ENCODE peak calls at places on chromosomes 7 and 10, in six cellular contexts. G is HepG2, M is HCT116, U is GM12878, T is K562, P is H1. N is an unnamed sample.
A peak's percentile ranks its signal among the peaks of the same experiment; 100 is the strongest.

GRCh38 chr10:7593905-7594304 is 72.9 kb downstream of the ITIH5 start:
- DNase-seq in G (no peak), M (no peak), U (no peak), T (no peak), P (no peak), N (no peak)

GRCh38 chr10:94205370-94205930 is 157.3 kb downstream of the NOC3L start:
- DNase-seq in G (no peak), M (no peak), U (no peak), T (no peak), P (no peak), N (no peak)

GRCh38 chr10:79149662-79150443 is 81.1 kb downstream of the ZMIZ1 start:
- DNase-seq in G (no peak), M (peak; percentile 48), U (no peak), T (peak; percentile 93), P (no peak), N (no peak)

GRCh38 chr10:46328853-46329689 is 42.3 kb downstream of the ANTXRL start:
- DNase-seq in G (no peak), M (no peak), U (no peak), T (no peak), P (no peak), N (no peak)

GRCh38 chr7:35695628-35695888 is 623 bp upstream of the HERPUD2 start:
- DNase-seq in G (no peak), M (no peak), U (no peak), T (no peak), P (no peak), N (no peak)

GRCh38 chr10:97888641-97889262 is 39.1 kb downstream of the GOLGA7B start:
- DNase-seq in G (no peak), M (peak; percentile 58), U (no peak), T (peak; percentile 43), P (peak; percentile 36), N (no peak)

GRCh38 chr10:131870411-131870810 is 30.4 kb upstream of the PPP2R2D start:
- DNase-seq in G (no peak), M (no peak), U (no peak), T (no peak), P (no peak), N (no peak)

GRCh38 chr10:77578583-77579227 is 58.9 kb downstream of the KCNMA1 start:
- DNase-seq in G (no peak), M (no peak), U (no peak), T (no peak), P (no peak), N (no peak)

GRCh38 chr10:128062331-128062730 is 63.9 kb downstream of the MKI67 start:
- DNase-seq in G (no peak), M (no peak), U (no peak), T (no peak), P (no peak), N (no peak)

GRCh38 chr10:14665304-14665703 is 109.4 kb downstream of the FAM107B start:
- DNase-seq in G (no peak), M (no peak), U (no peak), T (no peak), P (no peak), N (no peak)

GRCh38 chr10:84352251-84352842 is 24.0 kb downstream of the CCSER2 start:
- DNase-seq in G (peak; percentile 45), M (peak; percentile 53), U (no peak), T (peak; percentile 67), P (no peak), N (peak; percentile 40)

GRCh38 chr10:116888380-116889055 is 39.2 kb downstream of the ENO4 start:
- DNase-seq in G (peak; percentile 4), M (peak; percentile 56), U (no peak), T (no peak), P (peak; percentile 39), N (peak; percentile 57)

GRCh38 chr10:22316286-22317120 is at the start of gene COMMD3:
- DNase-seq in G (peak; percentile 58), M (no peak), U (peak; percentile 40), T (peak; percentile 66), P (no peak), N (no peak)

GRCh38 chr7:85230623-85231022 is 43.8 kb upstream of the SEMA3D start:
- DNase-seq in G (no peak), M (no peak), U (no peak), T (no peak), P (no peak), N (no peak)

GRCh38 chr7:95899919-95900513 is 127.7 kb downstream of the DYNC1I1 start:
- DNase-seq in G (peak; percentile 3), M (no peak), U (no peak), T (no peak), P (no peak), N (no peak)

GRCh38 chr10:78203915-78204818 is 170.5 kb downstream of the RPS24 start:
- DNase-seq in G (peak; percentile 33), M (no peak), U (no peak), T (no peak), P (no peak), N (no peak)

GRCh38 chr7:80686576-80686975 is 48.1 kb downstream of the CD36 start:
- DNase-seq in G (no peak), M (no peak), U (no peak), T (no peak), P (no peak), N (no peak)

GRCh38 chr7:132055331-132056120 is 499.1 kb upstream of the PODXL start:
- DNase-seq in G (no peak), M (no peak), U (no peak), T (no peak), P (no peak), N (no peak)

DNA sequence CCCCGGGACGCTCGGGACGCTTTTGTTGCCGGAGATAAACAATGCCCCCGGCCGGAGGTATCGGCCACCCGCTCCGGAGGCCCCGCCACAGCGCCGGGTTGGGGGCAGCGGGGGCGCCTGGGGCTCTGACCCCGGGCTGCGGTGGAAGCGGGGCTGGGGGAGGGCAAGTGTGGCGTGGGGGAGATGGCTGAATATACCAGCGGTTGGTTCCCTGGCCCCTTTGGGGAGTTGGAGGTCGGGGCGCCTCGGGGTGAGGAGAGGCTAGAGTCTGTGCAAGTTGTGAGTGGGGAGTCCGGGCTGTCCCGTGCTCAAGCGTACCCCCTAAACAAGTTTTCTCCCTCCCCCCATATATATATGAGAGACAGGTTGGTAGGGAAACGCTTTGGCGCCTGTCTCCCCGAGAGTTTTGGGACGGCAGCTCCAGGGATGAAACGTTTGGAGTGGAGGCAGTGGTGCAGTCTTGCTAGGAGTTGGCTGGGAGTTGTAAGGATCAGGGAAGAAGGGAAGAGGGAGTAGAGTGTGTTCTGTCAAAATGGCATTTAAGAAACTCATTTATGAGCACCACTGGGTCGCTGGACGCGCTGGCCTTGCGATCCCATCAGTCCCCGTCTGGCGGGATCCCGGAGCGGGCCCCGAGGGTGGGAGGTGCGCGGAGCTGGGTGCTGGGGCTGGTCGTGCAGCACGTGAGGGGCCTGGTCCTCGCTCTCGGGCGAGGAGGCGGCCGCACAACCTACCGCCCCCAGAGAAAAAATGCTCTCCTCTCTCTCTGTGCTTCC is 967 bp downstream of the TET1 start:
- DNase-seq in G (peak; percentile 27), M (no peak), U (no peak), T (peak; percentile 83), P (no peak), N (no peak)
- TF ChIP-seq ZNF274 in G (no peak), M (no peak), U (no peak), T (no peak), P (no peak), N (no peak)

GRCh38 chr7:20227291-20227795 is 10.2 kb upstream of the MACC1 start:
- DNase-seq in G (no peak), M (no peak), U (no peak), T (no peak), P (no peak), N (no peak)

GRCh38 chr7:20228654-20229053 is 11.5 kb upstream of the MACC1 start:
- DNase-seq in G (no peak), M (no peak), U (no peak), T (no peak), P (no peak), N (no peak)

GRCh38 chr7:20233362-20233761 is 16.2 kb upstream of the MACC1 start:
- DNase-seq in G (no peak), M (no peak), U (no peak), T (no peak), P (no peak), N (no peak)

GRCh38 chr7:20232848-20233247 is 15.7 kb upstream of the MACC1 start:
- DNase-seq in G (no peak), M (no peak), U (no peak), T (no peak), P (no peak), N (no peak)

GRCh38 chr7:20229652-20230500 is 12.7 kb upstream of the MACC1 start:
- DNase-seq in G (no peak), M (no peak), U (no peak), T (no peak), P (no peak), N (no peak)
- H3K9ac ChIP-seq in G (no peak overlapping the region), M (no peak overlapping the region), U (no peak overlapping the region), T (no peak overlapping the region), P (no peak overlapping the region), N (no peak overlapping the region)

GRCh38 chr7:151008143-151008510 is 16.2 kb downstream of the ATG9B start:
- DNase-seq in G (no peak), M (no peak), U (no peak), T (peak; percentile 90), P (no peak), N (no peak)

GRCh38 chr7:151008511-151009323 is 15.6 kb downstream of the ATG9B start:
- DNase-seq in G (peak; percentile 47), M (peak; percentile 87), U (peak; percentile 39), T (peak; percentile 97), P (peak; percentile 75), N (no peak)

GRCh38 chr7:151007469-151007898 is 16.7 kb downstream of the NOS3 start:
- DNase-seq in G (no peak), M (no peak), U (no peak), T (no peak), P (no peak), N (no peak)

GRCh38 chr7:151005566-151005965 is 14.7 kb downstream of the NOS3 start:
- DNase-seq in G (no peak), M (no peak), U (no peak), T (no peak), P (no peak), N (no peak)

DNA sequence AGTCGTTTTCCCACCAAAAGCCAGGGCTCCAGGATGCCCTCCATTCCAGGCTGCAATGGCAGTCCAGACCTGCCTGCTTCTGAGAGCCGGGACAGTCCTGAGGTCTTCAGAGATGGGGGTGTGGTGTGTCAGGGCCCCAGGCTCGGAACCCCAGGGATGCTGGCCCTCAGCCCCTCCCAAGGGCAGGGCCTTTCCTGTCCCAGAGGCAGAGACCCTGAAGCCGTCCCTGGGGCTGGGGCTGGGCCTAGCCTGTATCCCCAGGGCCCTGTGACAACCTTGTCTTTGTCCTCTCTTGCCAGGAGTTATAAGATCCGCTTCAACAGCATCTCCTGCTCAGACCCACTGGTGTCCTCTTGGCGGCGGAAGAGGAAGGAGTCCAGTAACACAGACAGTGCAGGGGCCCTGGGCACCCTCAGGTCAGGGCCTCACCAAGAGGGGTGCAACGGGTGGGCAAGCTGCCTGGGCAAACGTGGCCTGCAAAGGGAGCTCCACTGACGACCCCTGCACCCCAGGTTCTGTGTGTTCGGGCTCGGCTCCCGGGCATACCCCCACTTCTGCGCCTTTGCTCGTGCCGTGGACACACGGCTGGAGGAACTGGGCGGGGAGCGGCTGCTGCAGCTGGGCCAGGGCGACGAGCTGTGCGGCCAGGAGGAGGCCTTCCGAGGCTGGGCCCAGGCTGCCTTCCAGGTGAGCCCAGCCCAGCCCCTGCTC is 15.9 kb downstream of the NOS3 start:
- DNase-seq in G (no peak), M (no peak), U (no peak), T (no peak), P (no peak), N (no peak)
- H3K27me3 ChIP-seq in G (no peaks in the 10 kb centered on the region), M (no peaks in the 10 kb centered on the region), U (no peaks in the 10 kb centered on the region), T (no peaks in the 10 kb centered on the region), P (no peaks in the 10 kb centered on the region), N (no peaks in the 10 kb centered on the region)

GRCh38 chr10:113921571-113922370 is 67.3 kb downstream of the NHLRC2 start:
- DNase-seq in G (no peak), M (no peak), U (no peak), T (no peak), P (no peak), N (no peak)
- TF ChIP-seq ZNF274 in G (no peak), M (no peak), U (no peak), T (no peak), P (no peak), N (no peak)

GRCh38 chr7:5117095-5117970 is 71.7 kb downstream of the RBAK start:
- DNase-seq in G (no peak), M (no peak), U (no peak), T (no peak), P (no peak), N (no peak)
- H3K9ac ChIP-seq in G (no peak overlapping the region), M (no peak overlapping the region), U (no peak overlapping the region), T (peak overlapping the region; percentile 9), P (no peak overlapping the region), N (no peak overlapping the region)

N was measured in NT2/D1.